ENCODE peak calls at places on chromosomes 1 and 21, in five cellular contexts. One of them, this sample, is unnamed.

GRCh38 chr1:35505911-35506798 is 51.0 kb downstream of the KIAA0319L start:
- DNase-seq in uterus: no peak
- DNase-seq in left ventricle myocardium inferior: no peak
- DNase-seq in body of pancreas: peak; percentile 56
- DNase-seq in CD4-positive, alpha-beta memory T cell: peak; percentile 82
- DNase-seq in this sample: peak; percentile 77

GRCh38 chr1:199954701-199955100 is 72.8 kb upstream of the NR5A2 start:
- DNase-seq in uterus: no peak
- DNase-seq in body of pancreas: peak; percentile 67
- DNase-seq in CD4-positive, alpha-beta memory T cell: no peak
- DNase-seq in left ventricle myocardium inferior: no peak
- DNase-seq in this sample: no peak

GRCh38 chr1:42163536-42164503 is 725 bp downstream of the GUCA2A start:
- DNase-seq in uterus: no peak
- DNase-seq in body of pancreas: no peak
- DNase-seq in CD4-positive, alpha-beta memory T cell: no peak
- DNase-seq in left ventricle myocardium inferior: no peak
- DNase-seq in this sample: no peak

GRCh38 chr21:29557200-29557599 is 258.5 kb downstream of the BACH1 start:
- DNase-seq in uterus: no peak
- DNase-seq in CD4-positive, alpha-beta memory T cell: no peak
- DNase-seq in left ventricle myocardium inferior: no peak
- DNase-seq in body of pancreas: no peak
- DNase-seq in this sample: no peak

GRCh38 chr1:2801535-2802291 is at the start of gene TTC34:
- DNase-seq in body of pancreas: no peak
- DNase-seq in CD4-positive, alpha-beta memory T cell: peak; percentile 39
- DNase-seq in left ventricle myocardium inferior: no peak
- DNase-seq in uterus: no peak
- DNase-seq in this sample: peak; percentile 26

GRCh38 chr21:43902441-43902840 is 37.4 kb downstream of the AGPAT3 start:
- DNase-seq in CD4-positive, alpha-beta memory T cell: no peak
- DNase-seq in left ventricle myocardium inferior: no peak
- DNase-seq in body of pancreas: no peak
- DNase-seq in uterus: no peak
- DNase-seq in this sample: peak; percentile 64

GRCh38 chr1:33714421-33714820 is 149.5 kb upstream of the HMGB4 start:
- DNase-seq in left ventricle myocardium inferior: no peak
- DNase-seq in uterus: no peak
- DNase-seq in body of pancreas: no peak
- DNase-seq in CD4-positive, alpha-beta memory T cell: no peak
- DNase-seq in this sample: no peak

GRCh38 chr1:161166669-161167548 is 683 bp downstream of the PPOX start:
- DNase-seq in CD4-positive, alpha-beta memory T cell: no peak
- DNase-seq in left ventricle myocardium inferior: no peak
- DNase-seq in body of pancreas: no peak
- DNase-seq in uterus: no peak
- DNase-seq in this sample: no peak

GRCh38 chr1:16145988-16146887 is 9.6 kb downstream of the EPHA2 start:
- DNase-seq in CD4-positive, alpha-beta memory T cell: no peak
- DNase-seq in uterus: peak; percentile 91
- DNase-seq in left ventricle myocardium inferior: peak; percentile 86
- DNase-seq in body of pancreas: peak; percentile 84
- DNase-seq in this sample: peak; percentile 79

GRCh38 chr1:64877151-64877550 is 89.2 kb downstream of the JAK1 start:
- DNase-seq in left ventricle myocardium inferior: no peak
- DNase-seq in body of pancreas: no peak
- DNase-seq in CD4-positive, alpha-beta memory T cell: peak; percentile 87
- DNase-seq in uterus: no peak
- DNase-seq in this sample: no peak

GRCh38 chr21:15617968-15618367 is 111.8 kb upstream of the USP25 start:
- DNase-seq in CD4-positive, alpha-beta memory T cell: no peak
- DNase-seq in body of pancreas: no peak
- DNase-seq in left ventricle myocardium inferior: no peak
- DNase-seq in uterus: no peak
- DNase-seq in this sample: no peak

GRCh38 chr1:180586671-180587155 is 27.9 kb downstream of the OVAAL start:
- DNase-seq in body of pancreas: peak; percentile 90
- DNase-seq in left ventricle myocardium inferior: no peak
- DNase-seq in uterus: no peak
- DNase-seq in CD4-positive, alpha-beta memory T cell: no peak
- DNase-seq in this sample: peak; percentile 71

GRCh38 chr1:32496127-32496526 is 31.3 kb downstream of the ZBTB8B start:
- DNase-seq in left ventricle myocardium inferior: no peak
- DNase-seq in CD4-positive, alpha-beta memory T cell: no peak
- DNase-seq in body of pancreas: no peak
- DNase-seq in uterus: no peak
- DNase-seq in this sample: no peak

GRCh38 chr1:75310067-75310466 is 175.9 kb downstream of the LHX8 start:
- DNase-seq in CD4-positive, alpha-beta memory T cell: no peak
- DNase-seq in left ventricle myocardium inferior: no peak
- DNase-seq in body of pancreas: no peak
- DNase-seq in uterus: no peak
- DNase-seq in this sample: no peak

GRCh38 chr1:53460666-53461328 is 1.6 kb downstream of the DMRTB1 start:
- DNase-seq in body of pancreas: no peak
- DNase-seq in CD4-positive, alpha-beta memory T cell: no peak
- DNase-seq in uterus: no peak
- DNase-seq in left ventricle myocardium inferior: no peak
- DNase-seq in this sample: no peak

GRCh38 chr21:43608225-43608624 is 51.1 kb downstream of the HSF2BP start:
- DNase-seq in left ventricle myocardium inferior: no peak
- DNase-seq in uterus: no peak
- DNase-seq in CD4-positive, alpha-beta memory T cell: no peak
- DNase-seq in body of pancreas: no peak
- DNase-seq in this sample: no peak

GRCh38 chr1:37238376-37239224 is 204.3 kb upstream of the GRIK3 start:
- DNase-seq in left ventricle myocardium inferior: no peak
- DNase-seq in CD4-positive, alpha-beta memory T cell: no peak
- DNase-seq in uterus: no peak
- DNase-seq in body of pancreas: no peak
- DNase-seq in this sample: no peak

GRCh38 chr1:75992312-75992711 is 60.1 kb upstream of the ASB17 start:
- DNase-seq in uterus: no peak
- DNase-seq in left ventricle myocardium inferior: no peak
- DNase-seq in CD4-positive, alpha-beta memory T cell: no peak
- DNase-seq in body of pancreas: no peak
- DNase-seq in this sample: no peak

GRCh38 chr1:62012821-62013220 is 181.8 kb upstream of the L1TD1 start:
- DNase-seq in body of pancreas: no peak
- DNase-seq in uterus: peak; percentile 68
- DNase-seq in CD4-positive, alpha-beta memory T cell: no peak
- DNase-seq in left ventricle myocardium inferior: peak; percentile 23
- DNase-seq in this sample: no peak

GRCh38 chr1:205504311-205505075 is at the start of gene CDK18:
- DNase-seq in uterus: peak; percentile 69
- DNase-seq in body of pancreas: peak; percentile 92
- DNase-seq in CD4-positive, alpha-beta memory T cell: peak; percentile 33
- DNase-seq in left ventricle myocardium inferior: peak; percentile 89
- DNase-seq in this sample: peak; percentile 87

GRCh38 chr1:216310776-216311175 is 112.5 kb downstream of the USH2A start:
- DNase-seq in uterus: no peak
- DNase-seq in CD4-positive, alpha-beta memory T cell: no peak
- DNase-seq in body of pancreas: no peak
- DNase-seq in left ventricle myocardium inferior: no peak
- DNase-seq in this sample: peak; percentile 45

GRCh38 chr1:235945775-235946565 is 79.3 kb upstream of the LYST start:
- DNase-seq in CD4-positive, alpha-beta memory T cell: no peak
- DNase-seq in body of pancreas: no peak
- DNase-seq in left ventricle myocardium inferior: no peak
- DNase-seq in uterus: no peak
- DNase-seq in this sample: peak; percentile 57

GRCh38 chr1:239951518-239952130 is 140.1 kb upstream of the FMN2 start:
- DNase-seq in body of pancreas: peak; percentile 76
- DNase-seq in CD4-positive, alpha-beta memory T cell: peak; percentile 11
- DNase-seq in uterus: no peak
- DNase-seq in left ventricle myocardium inferior: peak; percentile 22
- DNase-seq in this sample: peak; percentile 74

GRCh38 chr1:6108937-6109636 is 63.4 kb downstream of the KCNAB2 start:
- DNase-seq in CD4-positive, alpha-beta memory T cell: no peak
- DNase-seq in left ventricle myocardium inferior: no peak
- DNase-seq in body of pancreas: peak; percentile 12
- DNase-seq in uterus: no peak
- DNase-seq in this sample: no peak

GRCh38 chr21:22351076-22351475 is 1352.9 kb downstream of the NCAM2 start:
- DNase-seq in body of pancreas: no peak
- DNase-seq in left ventricle myocardium inferior: no peak
- DNase-seq in CD4-positive, alpha-beta memory T cell: no peak
- DNase-seq in uterus: no peak
- DNase-seq in this sample: no peak

GRCh38 chr1:17167783-17168479 is 37.0 kb upstream of the PADI1 start:
- DNase-seq in left ventricle myocardium inferior: no peak
- DNase-seq in uterus: no peak
- DNase-seq in body of pancreas: no peak
- DNase-seq in CD4-positive, alpha-beta memory T cell: no peak
- DNase-seq in this sample: peak; percentile 72

GRCh38 chr1:1678581-1679380 is 13.8 kb downstream of the SLC35E2B start:
- DNase-seq in left ventricle myocardium inferior: no peak
- DNase-seq in CD4-positive, alpha-beta memory T cell: peak; percentile 25
- DNase-seq in uterus: no peak
- DNase-seq in body of pancreas: peak; percentile 62
- DNase-seq in this sample: no peak

GRCh38 chr1:240100351-240100750 is 8.7 kb downstream of the FMN2 start:
- DNase-seq in left ventricle myocardium inferior: no peak
- DNase-seq in body of pancreas: no peak
- DNase-seq in uterus: no peak
- DNase-seq in CD4-positive, alpha-beta memory T cell: no peak
- DNase-seq in this sample: no peak

GRCh38 chr21:43664358-43664757 is 5.0 kb downstream of the RRP1B start:
- DNase-seq in CD4-positive, alpha-beta memory T cell: no peak
- DNase-seq in body of pancreas: no peak
- DNase-seq in left ventricle myocardium inferior: no peak
- DNase-seq in uterus: no peak
- DNase-seq in this sample: no peak

GRCh38 chr1:176243746-176244145 is 36.7 kb upstream of the COP1 start:
- DNase-seq in CD4-positive, alpha-beta memory T cell: no peak
- DNase-seq in body of pancreas: no peak
- DNase-seq in left ventricle myocardium inferior: no peak
- DNase-seq in uterus: no peak
- DNase-seq in this sample: no peak

DNA sequence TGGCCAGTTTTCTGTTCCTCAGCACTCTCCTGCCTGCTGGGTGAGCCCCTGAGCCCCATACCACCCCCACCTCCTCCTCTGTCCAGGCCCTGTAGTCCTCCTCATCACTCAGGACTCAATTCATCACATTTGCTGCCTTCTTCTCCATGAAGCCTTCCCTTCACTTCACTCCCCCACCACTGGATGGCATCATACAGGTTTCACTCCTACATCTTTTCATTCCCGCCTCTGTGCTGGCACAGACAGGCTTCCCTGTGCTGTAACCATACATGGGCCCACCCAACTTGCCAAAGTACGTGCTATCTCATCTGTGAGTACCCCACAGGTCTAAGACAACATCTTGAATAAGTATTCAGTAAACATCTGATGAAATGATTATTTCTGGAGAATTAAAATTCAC is 56.9 kb downstream of the SLC45A1 start:
- DNase-seq in body of pancreas: peak; percentile 25
- DNase-seq in left ventricle myocardium inferior: no peak
- DNase-seq in CD4-positive, alpha-beta memory T cell: no peak
- DNase-seq in uterus: no peak
- DNase-seq in this sample: peak; percentile 39
- H3K4me1 ChIP-seq in body of pancreas: peaks cover 70% of the 10 kb centered on the region
- H3K4me1 ChIP-seq in left ventricle myocardium inferior: peaks cover 97% of the 10 kb centered on the region
- H3K4me1 ChIP-seq in CD4-positive, alpha-beta memory T cell: peaks cover 75% of the 10 kb centered on the region
- H3K4me1 ChIP-seq in uterus: peaks cover 20% of the 10 kb centered on the region
- H3K4me1 ChIP-seq in this sample: peaks cover 87% of the 10 kb centered on the region

DNA sequence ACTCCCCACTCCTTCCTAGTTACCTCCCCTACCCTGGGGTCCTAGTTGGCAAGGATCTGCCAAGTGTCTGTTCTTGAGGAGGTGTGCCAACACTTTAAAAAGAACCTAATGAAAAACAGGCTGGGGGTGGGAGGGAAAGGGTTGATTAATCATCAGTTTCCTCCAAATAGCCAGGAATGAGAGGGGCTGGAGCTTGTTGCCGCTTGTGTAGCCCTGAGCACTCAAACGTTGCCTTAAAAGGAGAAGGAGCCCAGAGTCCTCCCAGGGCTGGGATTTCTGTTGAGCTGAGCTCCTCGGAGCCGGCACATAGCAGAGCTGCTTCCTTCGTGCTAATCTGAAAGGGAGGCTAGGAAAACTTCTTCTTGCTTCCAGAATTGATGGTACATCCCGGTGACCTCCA is 15.9 kb downstream of the SHISA4 start:
- DNase-seq in CD4-positive, alpha-beta memory T cell: no peak
- DNase-seq in uterus: peak; percentile 80
- DNase-seq in left ventricle myocardium inferior: no peak
- DNase-seq in body of pancreas: no peak
- DNase-seq in this sample: no peak
- H3K4me1 ChIP-seq in CD4-positive, alpha-beta memory T cell: no peaks in the 10 kb centered on the region
- H3K4me1 ChIP-seq in uterus: peaks cover 35% of the 10 kb centered on the region
- H3K4me1 ChIP-seq in left ventricle myocardium inferior: peaks cover 18% of the 10 kb centered on the region
- H3K4me1 ChIP-seq in body of pancreas: no peaks in the 10 kb centered on the region
- H3K4me1 ChIP-seq in this sample: peaks cover 16% of the 10 kb centered on the region

GRCh38 chr21:31665397-31665796 is 5.9 kb downstream of the SOD1 start:
- DNase-seq in body of pancreas: no peak
- DNase-seq in left ventricle myocardium inferior: no peak
- DNase-seq in uterus: no peak
- DNase-seq in CD4-positive, alpha-beta memory T cell: peak; percentile 13
- DNase-seq in this sample: peak; percentile 53
- H3K4me1 ChIP-seq in body of pancreas: peaks cover 16% of the 10 kb centered on the region
- H3K4me1 ChIP-seq in left ventricle myocardium inferior: peaks cover 74% of the 10 kb centered on the region
- H3K4me1 ChIP-seq in uterus: peaks cover 30% of the 10 kb centered on the region
- H3K4me1 ChIP-seq in CD4-positive, alpha-beta memory T cell: peaks cover 83% of the 10 kb centered on the region
- H3K4me1 ChIP-seq in this sample: peaks cover 90% of the 10 kb centered on the region

GRCh38 chr1:8382051-8382505 is 64.2 kb downstream of the SLC45A1 start:
- DNase-seq in CD4-positive, alpha-beta memory T cell: no peak
- DNase-seq in body of pancreas: no peak
- DNase-seq in uterus: no peak
- DNase-seq in left ventricle myocardium inferior: no peak
- DNase-seq in this sample: no peak

GRCh38 chr1:8382608-8383525 is 65.0 kb downstream of the SLC45A1 start:
- DNase-seq in CD4-positive, alpha-beta memory T cell: peak; percentile 34
- DNase-seq in left ventricle myocardium inferior: no peak
- DNase-seq in uterus: no peak
- DNase-seq in body of pancreas: no peak
- DNase-seq in this sample: no peak

GRCh38 chr1:8379513-8380186 is 61.7 kb downstream of the SLC45A1 start:
- DNase-seq in left ventricle myocardium inferior: no peak
- DNase-seq in CD4-positive, alpha-beta memory T cell: no peak
- DNase-seq in uterus: no peak
- DNase-seq in body of pancreas: peak; percentile 10
- DNase-seq in this sample: no peak

GRCh38 chr1:8384088-8384487 is 66.2 kb downstream of the SLC45A1 start:
- DNase-seq in left ventricle myocardium inferior: no peak
- DNase-seq in uterus: no peak
- DNase-seq in body of pancreas: no peak
- DNase-seq in CD4-positive, alpha-beta memory T cell: no peak
- DNase-seq in this sample: no peak

DNA sequence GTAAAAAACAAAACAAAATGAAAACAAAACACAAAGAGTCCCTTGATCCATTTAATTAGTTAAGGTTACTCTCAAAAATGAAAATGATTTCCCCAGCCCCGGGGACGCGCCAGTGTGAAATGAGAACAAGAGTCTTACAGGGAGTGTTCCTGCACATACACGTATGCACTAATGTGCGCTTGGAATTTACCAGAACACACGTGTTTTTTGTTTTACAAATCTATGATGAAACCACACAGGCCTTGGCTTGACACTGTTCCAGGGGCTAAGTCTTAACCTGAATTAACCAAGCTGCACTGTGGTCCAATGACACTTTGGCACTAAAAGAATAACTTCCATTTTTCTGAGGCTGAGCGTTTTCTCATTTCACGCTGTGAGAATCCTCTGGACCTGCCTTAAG is 63.7 kb downstream of the SLC45A1 start:
- DNase-seq in CD4-positive, alpha-beta memory T cell: no peak
- DNase-seq in body of pancreas: no peak
- DNase-seq in uterus: peak; percentile 51
- DNase-seq in left ventricle myocardium inferior: no peak
- DNase-seq in this sample: no peak
- H3K4me1 ChIP-seq in CD4-positive, alpha-beta memory T cell: peaks cover 93% of the 10 kb centered on the region
- H3K4me1 ChIP-seq in body of pancreas: peaks cover 51% of the 10 kb centered on the region
- H3K4me1 ChIP-seq in uterus: peaks cover 35% of the 10 kb centered on the region
- H3K4me1 ChIP-seq in left ventricle myocardium inferior: peaks cover 99% of the 10 kb centered on the region
- H3K4me1 ChIP-seq in this sample: peaks cover 42% of the 10 kb centered on the region